ENCODE peak calls at places on chromosome 22, in nine cellular contexts. One of them, this sample, is unnamed.

GRCh38 chr22:42958937-42959336 is 56.0 kb downstream of the PACSIN2 start:
- DNase-seq in lower leg skin: no peak
- DNase-seq in bronchial epithelial cell: no peak
- DNase-seq in left ventricle myocardium inferior: no peak
- DNase-seq in WTC11: no peak
- DNase-seq in activated CD8-positive, alpha-beta T cell treated with anti-CD3 and anti-CD28 coated beads for 36 hours: no peak
- DNase-seq in heart right ventricle: no peak
- DNase-seq in fibroblast of pulmonary artery: no peak
- DNase-seq in GM23338: no peak
- DNase-seq in this sample: no peak

GRCh38 chr22:43038325-43038724 is 23.4 kb upstream of the PACSIN2 start:
- DNase-seq in lower leg skin: no peak
- DNase-seq in GM23338: no peak
- DNase-seq in bronchial epithelial cell: no peak
- DNase-seq in fibroblast of pulmonary artery: no peak
- DNase-seq in left ventricle myocardium inferior: no peak
- DNase-seq in activated CD8-positive, alpha-beta T cell treated with anti-CD3 and anti-CD28 coated beads for 36 hours: no peak
- DNase-seq in heart right ventricle: no peak
- DNase-seq in WTC11: no peak
- DNase-seq in this sample: no peak

GRCh38 chr22:46139895-46140350 is 10.4 kb upstream of the PPARA start:
- DNase-seq in fibroblast of pulmonary artery: no peak
- DNase-seq in activated CD8-positive, alpha-beta T cell treated with anti-CD3 and anti-CD28 coated beads for 36 hours: no peak
- DNase-seq in left ventricle myocardium inferior: no peak
- DNase-seq in lower leg skin: no peak
- DNase-seq in heart right ventricle: peak
- DNase-seq in GM23338: no peak
- DNase-seq in WTC11: no peak
- DNase-seq in bronchial epithelial cell: no peak
- DNase-seq in this sample: no peak

GRCh38 chr22:19117111-19117512 is 5.1 kb downstream of the DGCR2 start:
- DNase-seq in activated CD8-positive, alpha-beta T cell treated with anti-CD3 and anti-CD28 coated beads for 36 hours: no peak
- DNase-seq in fibroblast of pulmonary artery: no peak
- DNase-seq in bronchial epithelial cell: no peak
- DNase-seq in GM23338: no peak
- DNase-seq in lower leg skin: no peak
- DNase-seq in left ventricle myocardium inferior: no peak
- DNase-seq in heart right ventricle: no peak
- DNase-seq in WTC11: no peak
- DNase-seq in this sample: no peak

GRCh38 chr22:42388130-42388797 is 43.9 kb downstream of the NFAM1 start:
- DNase-seq in heart right ventricle: no peak
- DNase-seq in bronchial epithelial cell: peak
- DNase-seq in activated CD8-positive, alpha-beta T cell treated with anti-CD3 and anti-CD28 coated beads for 36 hours: no peak
- DNase-seq in fibroblast of pulmonary artery: peak
- DNase-seq in lower leg skin: no peak
- DNase-seq in left ventricle myocardium inferior: no peak
- DNase-seq in GM23338: peak
- DNase-seq in WTC11: peak
- DNase-seq in this sample: peak

GRCh38 chr22:19285831-19286230 is 5.7 kb downstream of the CLTCL1 start:
- DNase-seq in GM23338: no peak
- DNase-seq in bronchial epithelial cell: no peak
- DNase-seq in lower leg skin: no peak
- DNase-seq in left ventricle myocardium inferior: no peak
- DNase-seq in heart right ventricle: no peak
- DNase-seq in WTC11: no peak
- DNase-seq in fibroblast of pulmonary artery: no peak
- DNase-seq in activated CD8-positive, alpha-beta T cell treated with anti-CD3 and anti-CD28 coated beads for 36 hours: no peak
- DNase-seq in this sample: no peak

GRCh38 chr22:30435674-30436126 is 10.1 kb downstream of the MTFP1 start:
- DNase-seq in bronchial epithelial cell: no peak
- DNase-seq in fibroblast of pulmonary artery: no peak
- DNase-seq in heart right ventricle: no peak
- DNase-seq in GM23338: no peak
- DNase-seq in WTC11: no peak
- DNase-seq in left ventricle myocardium inferior: no peak
- DNase-seq in activated CD8-positive, alpha-beta T cell treated with anti-CD3 and anti-CD28 coated beads for 36 hours: peak
- DNase-seq in lower leg skin: peak
- DNase-seq in this sample: no peak

GRCh38 chr22:42270512-42271190 is at the start of gene TCF20:
- DNase-seq in left ventricle myocardium inferior: peak
- DNase-seq in fibroblast of pulmonary artery: peak
- DNase-seq in lower leg skin: peak
- DNase-seq in heart right ventricle: peak
- DNase-seq in activated CD8-positive, alpha-beta T cell treated with anti-CD3 and anti-CD28 coated beads for 36 hours: peak
- DNase-seq in GM23338: peak
- DNase-seq in bronchial epithelial cell: peak
- DNase-seq in WTC11: peak
- DNase-seq in this sample: peak

GRCh38 chr22:30214703-30215405 is 31.7 kb downstream of the LIF start:
- DNase-seq in activated CD8-positive, alpha-beta T cell treated with anti-CD3 and anti-CD28 coated beads for 36 hours: no peak
- DNase-seq in heart right ventricle: no peak
- DNase-seq in bronchial epithelial cell: no peak
- DNase-seq in lower leg skin: no peak
- DNase-seq in GM23338: peak
- DNase-seq in left ventricle myocardium inferior: no peak
- DNase-seq in WTC11: no peak
- DNase-seq in fibroblast of pulmonary artery: no peak
- DNase-seq in this sample: no peak

GRCh38 chr22:49035818-49036457 is 791.7 kb downstream of the BRD1 start:
- DNase-seq in lower leg skin: no peak
- DNase-seq in activated CD8-positive, alpha-beta T cell treated with anti-CD3 and anti-CD28 coated beads for 36 hours: no peak
- DNase-seq in heart right ventricle: no peak
- DNase-seq in WTC11: no peak
- DNase-seq in bronchial epithelial cell: no peak
- DNase-seq in fibroblast of pulmonary artery: no peak
- DNase-seq in left ventricle myocardium inferior: no peak
- DNase-seq in GM23338: no peak
- DNase-seq in this sample: no peak

GRCh38 chr22:33919591-33920501 is at the start of gene LARGE1:
- DNase-seq in lower leg skin: no peak
- DNase-seq in bronchial epithelial cell: no peak
- DNase-seq in GM23338: peak
- DNase-seq in activated CD8-positive, alpha-beta T cell treated with anti-CD3 and anti-CD28 coated beads for 36 hours: no peak
- DNase-seq in heart right ventricle: peak
- DNase-seq in fibroblast of pulmonary artery: peak
- DNase-seq in WTC11: peak
- DNase-seq in left ventricle myocardium inferior: peak
- DNase-seq in this sample: peak

GRCh38 chr22:39937881-39938280 is 22.3 kb upstream of the TMA7B start:
- DNase-seq in fibroblast of pulmonary artery: no peak
- DNase-seq in WTC11: no peak
- DNase-seq in heart right ventricle: no peak
- DNase-seq in bronchial epithelial cell: no peak
- DNase-seq in GM23338: no peak
- DNase-seq in activated CD8-positive, alpha-beta T cell treated with anti-CD3 and anti-CD28 coated beads for 36 hours: no peak
- DNase-seq in left ventricle myocardium inferior: no peak
- DNase-seq in lower leg skin: no peak
- DNase-seq in this sample: no peak

GRCh38 chr22:44407404-44408226 is 90.4 kb downstream of the RTL6 start:
- DNase-seq in GM23338: no peak
- DNase-seq in WTC11: no peak
- DNase-seq in bronchial epithelial cell: no peak
- DNase-seq in fibroblast of pulmonary artery: no peak
- DNase-seq in lower leg skin: no peak
- DNase-seq in activated CD8-positive, alpha-beta T cell treated with anti-CD3 and anti-CD28 coated beads for 36 hours: no peak
- DNase-seq in heart right ventricle: no peak
- DNase-seq in left ventricle myocardium inferior: peak
- DNase-seq in this sample: no peak

GRCh38 chr22:42299586-42300285 is 29.3 kb upstream of the TCF20 start:
- DNase-seq in lower leg skin: peak
- DNase-seq in WTC11: peak
- DNase-seq in heart right ventricle: no peak
- DNase-seq in left ventricle myocardium inferior: peak
- DNase-seq in GM23338: peak
- DNase-seq in fibroblast of pulmonary artery: no peak
- DNase-seq in bronchial epithelial cell: no peak
- DNase-seq in activated CD8-positive, alpha-beta T cell treated with anti-CD3 and anti-CD28 coated beads for 36 hours: peak
- DNase-seq in this sample: peak

DNA sequence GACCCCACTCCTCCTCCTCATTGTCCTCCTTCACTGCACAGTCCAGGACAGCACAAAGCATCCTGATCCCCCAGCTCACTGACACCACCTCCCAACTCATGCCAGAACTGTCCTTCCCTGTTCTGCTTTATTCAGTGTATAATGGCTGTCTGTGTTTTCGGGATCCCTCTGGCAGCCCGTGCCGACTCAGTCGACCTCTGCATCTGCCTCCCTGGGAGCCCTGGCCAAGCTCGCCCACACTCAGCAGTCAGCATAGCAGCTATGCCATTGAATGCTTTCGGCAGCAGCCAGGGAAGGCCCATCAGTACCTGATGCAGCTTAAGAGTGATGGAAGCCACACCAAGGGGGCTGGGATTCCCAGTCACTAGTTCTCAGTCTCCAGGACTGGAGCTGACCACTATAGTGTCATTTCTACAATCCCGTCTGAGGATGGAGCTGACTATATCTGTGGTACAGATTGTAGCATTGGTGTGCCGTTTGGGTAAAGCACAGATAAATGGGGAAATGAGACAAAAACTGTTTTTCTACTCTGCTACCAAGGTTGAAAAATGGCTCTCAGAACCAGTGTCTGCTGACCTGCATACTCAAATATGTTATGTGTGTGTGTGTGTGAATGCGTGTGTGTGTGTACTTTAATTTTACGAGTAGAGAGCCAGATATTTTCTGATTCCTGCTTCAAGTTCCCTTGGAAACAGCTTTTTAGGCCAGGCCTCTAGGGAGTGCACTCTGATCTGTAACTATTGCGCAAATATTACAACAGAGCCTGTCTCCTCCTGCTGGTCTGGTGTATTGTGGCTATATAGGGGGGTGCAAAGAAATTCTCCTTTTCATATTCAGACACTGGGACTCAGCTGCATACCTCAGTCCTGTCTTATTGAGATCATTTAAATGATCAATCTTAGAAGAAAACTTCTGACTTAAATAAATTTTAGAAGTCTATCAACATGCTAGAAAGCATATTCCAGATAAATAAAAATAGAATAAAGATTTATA is 78.8 kb upstream of the TOP3B start:
- DNase-seq in bronchial epithelial cell: peak
- DNase-seq in heart right ventricle: no peak
- DNase-seq in GM23338: no peak
- DNase-seq in WTC11: no peak
- DNase-seq in activated CD8-positive, alpha-beta T cell treated with anti-CD3 and anti-CD28 coated beads for 36 hours: no peak
- DNase-seq in fibroblast of pulmonary artery: peak
- DNase-seq in lower leg skin: peak
- DNase-seq in left ventricle myocardium inferior: peak
- DNase-seq in this sample: no peak
- TF ChIP-seq CTCF in bronchial epithelial cell: peak
- TF ChIP-seq CTCF in heart right ventricle: peak
- TF ChIP-seq CTCF in GM23338: no peak
- TF ChIP-seq CTCF in WTC11: no peak
- TF ChIP-seq CTCF in activated CD8-positive, alpha-beta T cell treated with anti-CD3 and anti-CD28 coated beads for 36 hours: no peak
- TF ChIP-seq CTCF in fibroblast of pulmonary artery: peak
- TF ChIP-seq CTCF in lower leg skin: no peak
- TF ChIP-seq CTCF in left ventricle myocardium inferior: peak
- TF ChIP-seq CTCF in this sample: no peak

GRCh38 chr22:22099833-22100812 is 117.5 kb upstream of the TOP3B start:
- DNase-seq in fibroblast of pulmonary artery: peak
- DNase-seq in GM23338: peak
- DNase-seq in left ventricle myocardium inferior: no peak
- DNase-seq in heart right ventricle: no peak
- DNase-seq in lower leg skin: no peak
- DNase-seq in bronchial epithelial cell: peak
- DNase-seq in WTC11: peak
- DNase-seq in activated CD8-positive, alpha-beta T cell treated with anti-CD3 and anti-CD28 coated beads for 36 hours: peak
- DNase-seq in this sample: no peak
- TF ChIP-seq CTCF in fibroblast of pulmonary artery: peak
- TF ChIP-seq CTCF in GM23338: peak
- TF ChIP-seq CTCF in left ventricle myocardium inferior: no peak
- TF ChIP-seq CTCF in heart right ventricle: no peak
- TF ChIP-seq CTCF in lower leg skin: no peak
- TF ChIP-seq CTCF in bronchial epithelial cell: peak
- TF ChIP-seq CTCF in WTC11: no peak
- TF ChIP-seq CTCF in activated CD8-positive, alpha-beta T cell treated with anti-CD3 and anti-CD28 coated beads for 36 hours: peak
- TF ChIP-seq CTCF in this sample: no peak

GRCh38 chr22:23077627-23078461 is 7.5 kb downstream of the GNAZ start:
- DNase-seq in activated CD8-positive, alpha-beta T cell treated with anti-CD3 and anti-CD28 coated beads for 36 hours: no peak
- DNase-seq in bronchial epithelial cell: no peak
- DNase-seq in WTC11: no peak
- DNase-seq in left ventricle myocardium inferior: no peak
- DNase-seq in heart right ventricle: no peak
- DNase-seq in lower leg skin: no peak
- DNase-seq in fibroblast of pulmonary artery: no peak
- DNase-seq in GM23338: no peak
- DNase-seq in this sample: no peak
- TF ChIP-seq CTCF in activated CD8-positive, alpha-beta T cell treated with anti-CD3 and anti-CD28 coated beads for 36 hours: no peak
- TF ChIP-seq CTCF in bronchial epithelial cell: no peak
- TF ChIP-seq CTCF in WTC11: no peak
- TF ChIP-seq CTCF in left ventricle myocardium inferior: no peak
- TF ChIP-seq CTCF in heart right ventricle: no peak
- TF ChIP-seq CTCF in lower leg skin: no peak
- TF ChIP-seq CTCF in fibroblast of pulmonary artery: no peak
- TF ChIP-seq CTCF in GM23338: no peak
- TF ChIP-seq CTCF in this sample: no peak

GRCh38 chr22:36907464-36907863 is 6.0 kb upstream of the CSF2RB start:
- DNase-seq in heart right ventricle: no peak
- DNase-seq in bronchial epithelial cell: no peak
- DNase-seq in left ventricle myocardium inferior: no peak
- DNase-seq in fibroblast of pulmonary artery: no peak
- DNase-seq in activated CD8-positive, alpha-beta T cell treated with anti-CD3 and anti-CD28 coated beads for 36 hours: no peak
- DNase-seq in WTC11: no peak
- DNase-seq in GM23338: no peak
- DNase-seq in lower leg skin: no peak
- DNase-seq in this sample: no peak

GRCh38 chr22:36901411-36902142 is 11.9 kb upstream of the CSF2RB start:
- DNase-seq in GM23338: no peak
- DNase-seq in activated CD8-positive, alpha-beta T cell treated with anti-CD3 and anti-CD28 coated beads for 36 hours: peak
- DNase-seq in lower leg skin: no peak
- DNase-seq in left ventricle myocardium inferior: no peak
- DNase-seq in WTC11: no peak
- DNase-seq in fibroblast of pulmonary artery: no peak
- DNase-seq in bronchial epithelial cell: no peak
- DNase-seq in heart right ventricle: no peak
- DNase-seq in this sample: no peak

GRCh38 chr22:36902143-36902911 is 11.1 kb upstream of the CSF2RB start:
- DNase-seq in activated CD8-positive, alpha-beta T cell treated with anti-CD3 and anti-CD28 coated beads for 36 hours: no peak
- DNase-seq in heart right ventricle: no peak
- DNase-seq in WTC11: no peak
- DNase-seq in left ventricle myocardium inferior: no peak
- DNase-seq in GM23338: no peak
- DNase-seq in lower leg skin: peak
- DNase-seq in bronchial epithelial cell: no peak
- DNase-seq in fibroblast of pulmonary artery: no peak
- DNase-seq in this sample: no peak

GRCh38 chr22:36900880-36901279 is 12.5 kb upstream of the CSF2RB start:
- DNase-seq in GM23338: peak
- DNase-seq in bronchial epithelial cell: no peak
- DNase-seq in activated CD8-positive, alpha-beta T cell treated with anti-CD3 and anti-CD28 coated beads for 36 hours: no peak
- DNase-seq in WTC11: peak
- DNase-seq in left ventricle myocardium inferior: no peak
- DNase-seq in lower leg skin: no peak
- DNase-seq in fibroblast of pulmonary artery: peak
- DNase-seq in heart right ventricle: no peak
- DNase-seq in this sample: no peak

DNA sequence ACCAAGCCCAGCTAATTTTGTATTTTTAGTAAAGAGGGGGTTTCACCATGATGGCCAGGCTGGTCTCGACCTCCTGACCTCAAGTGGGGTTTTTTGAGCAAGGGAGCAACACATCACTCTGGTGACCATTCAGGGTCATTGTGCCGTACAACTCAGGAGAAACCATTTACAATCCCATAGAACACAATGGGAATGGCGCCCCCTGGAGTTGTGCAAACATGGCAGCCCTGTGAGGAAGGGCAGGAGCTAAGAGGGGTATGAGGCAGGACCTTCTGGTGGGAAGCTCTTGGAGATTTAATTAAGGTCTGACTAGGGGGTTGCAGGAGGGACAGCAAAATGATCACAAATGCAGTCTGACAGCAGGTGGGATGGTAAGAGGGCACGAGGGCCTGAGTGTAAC is 9.2 kb upstream of the CSF2RB start:
- DNase-seq in lower leg skin: no peak
- DNase-seq in heart right ventricle: no peak
- DNase-seq in left ventricle myocardium inferior: no peak
- DNase-seq in bronchial epithelial cell: no peak
- DNase-seq in fibroblast of pulmonary artery: no peak
- DNase-seq in GM23338: no peak
- DNase-seq in WTC11: no peak
- DNase-seq in activated CD8-positive, alpha-beta T cell treated with anti-CD3 and anti-CD28 coated beads for 36 hours: no peak
- DNase-seq in this sample: no peak
- TF ChIP-seq CTCF in lower leg skin: no peak
- TF ChIP-seq CTCF in heart right ventricle: no peak
- TF ChIP-seq CTCF in left ventricle myocardium inferior: no peak
- TF ChIP-seq CTCF in bronchial epithelial cell: no peak
- TF ChIP-seq CTCF in fibroblast of pulmonary artery: no peak
- TF ChIP-seq CTCF in GM23338: peak
- TF ChIP-seq CTCF in WTC11: no peak
- TF ChIP-seq CTCF in activated CD8-positive, alpha-beta T cell treated with anti-CD3 and anti-CD28 coated beads for 36 hours: no peak
- TF ChIP-seq CTCF in this sample: no peak